ENCODE peak calls at places on chromosome 13, in eight cellular contexts. G is activated T-helper 2 cell treated with anti-CD3 and anti-CD28 coated beads, Interferon-gamma antibody, Interleukin-2, Interleukin-4, amounts not matched to agents 10 μg/mL and 5 μg/mL and 100 μg/mL, durations not matched to agents 14 hours and 24 hours and 36 hours; B is dermis microvascular lymphatic vessel endothelial cell; K is RPMI7951; R is IMR-90; I is stimulated activated CD8-positive, alpha-beta memory T cell treated with anti-CD3 and anti-CD28 coated beads, Interleukin-7, amount 100 ng/mL, for 4 hours; T is HTR-8/SVneo; A is H1. S is an unnamed sample.

GRCh38 chr13:29922281-29922821 is 71.9 kb upstream of the UBL3 start:
- DNase-seq in A (no peak), R (peak), I (no peak), B (no peak), T (no peak), K (peak), G (no peak), S (no peak)

GRCh38 chr13:26585136-26585535 is 27.7 kb downstream of the WASF3 start:
- DNase-seq in A (no peak), T (no peak), K (no peak), B (no peak), R (peak), G (no peak), I (no peak), S (no peak)

GRCh38 chr13:49620170-49620621 is 8.1 kb upstream of the ARL11 start:
- DNase-seq in A (no peak), R (no peak), B (no peak), G (no peak), I (no peak), K (peak), T (no peak), S (no peak)

GRCh38 chr13:91369432-91369831 is 21.9 kb downstream of the MIR17HG start:
- DNase-seq in T (no peak), I (no peak), A (no peak), K (peak), G (no peak), B (no peak), R (peak), S (no peak)

GRCh38 chr13:72643339-72643989 is 84.0 kb downstream of the MZT1 start:
- DNase-seq in B (peak), T (no peak), G (peak), R (peak), K (peak), I (no peak), A (peak), S (peak)

GRCh38 chr13:31172535-31172934 is 10.8 kb upstream of the HSPH1 start:
- DNase-seq in T (peak), R (peak), A (no peak), I (no peak), K (peak), G (no peak), B (peak), S (no peak)

GRCh38 chr13:44797685-44798084 is 191.6 kb downstream of the NUFIP1 start:
- DNase-seq in R (no peak), A (no peak), K (no peak), T (no peak), G (no peak), B (no peak), I (no peak), S (no peak)

GRCh38 chr13:110826861-110827672 is 87.8 kb downstream of the ANKRD10 start:
- DNase-seq in G (no peak), A (no peak), R (no peak), K (no peak), B (no peak), T (no peak), I (no peak), S (no peak)

GRCh38 chr13:32722340-32722739 is 136.1 kb downstream of the PDS5B start:
- DNase-seq in T (no peak), R (no peak), I (no peak), B (no peak), K (no peak), A (no peak), G (no peak), S (no peak)

GRCh38 chr13:66888698-66889097 is 341.4 kb downstream of the PCDH9 start:
- DNase-seq in I (no peak), R (peak), A (no peak), T (no peak), G (no peak), K (no peak), B (no peak), S (no peak)

GRCh38 chr13:111575276-111575675 is 254.8 kb downstream of the TEX29 start:
- DNase-seq in A (no peak), T (no peak), G (no peak), R (no peak), K (no peak), I (no peak), B (no peak), S (no peak)

GRCh38 chr13:75482070-75482819 is at the start of gene TBC1D4:
- DNase-seq in B (peak), K (peak), R (peak), G (peak), I (peak), T (peak), A (no peak), S (peak)

GRCh38 chr13:51838235-51838846 is 6.6 kb downstream of the TMEM272 start:
- DNase-seq in A (no peak), T (no peak), B (no peak), K (peak), R (peak), G (no peak), I (no peak), S (no peak)

GRCh38 chr13:59230484-59231264 is 933.1 kb downstream of the DIAPH3 start:
- DNase-seq in A (no peak), K (no peak), R (no peak), I (no peak), T (no peak), B (no peak), G (no peak), S (no peak)

GRCh38 chr13:20428666-20429644 is 96.7 kb downstream of the CRYL1 start:
- DNase-seq in R (peak), K (peak), G (no peak), B (no peak), A (no peak), I (no peak), T (no peak), S (no peak)

GRCh38 chr13:41231786-41232185 is 31.6 kb downstream of the MTRF1 start:
- DNase-seq in R (peak), A (no peak), I (no peak), T (no peak), G (no peak), K (peak), B (no peak), S (no peak)

GRCh38 chr13:27481766-27482165 is 31.4 kb upstream of the MTIF3 start:
- DNase-seq in K (peak), A (peak), T (peak), B (no peak), I (no peak), G (peak), R (peak), S (no peak)

GRCh38 chr13:111247552-111247951 is 72.9 kb upstream of the TEX29 start:
- DNase-seq in T (no peak), B (no peak), K (no peak), A (peak), R (no peak), I (no peak), G (no peak), S (no peak)

GRCh38 chr13:50740052-50740741 is 103.3 kb downstream of the DLEU7 start:
- DNase-seq in K (no peak), T (no peak), B (no peak), I (no peak), G (no peak), A (no peak), R (no peak), S (no peak)

GRCh38 chr13:79811170-79811569 is 330.2 kb downstream of the NDFIP2 start:
- DNase-seq in R (no peak), A (no peak), B (no peak), I (no peak), T (no peak), G (no peak), K (no peak), S (no peak)

GRCh38 chr13:61138857-61139256 is 276.8 kb downstream of the PCDH20 start:
- DNase-seq in A (no peak), I (no peak), T (no peak), K (no peak), R (no peak), B (no peak), G (no peak), S (no peak)

GRCh38 chr13:71968025-71968424 is 101.0 kb upstream of the DACH1 start:
- DNase-seq in G (no peak), R (no peak), K (no peak), I (no peak), A (no peak), B (no peak), T (no peak), S (no peak)

GRCh38 chr13:67829641-67830040 is 599.5 kb upstream of the PCDH9 start:
- DNase-seq in T (no peak), I (no peak), K (no peak), B (no peak), G (no peak), A (no peak), R (no peak), S (no peak)

GRCh38 chr13:49711218-49711863 is 20.1 kb upstream of the EBPL start:
- DNase-seq in K (peak), R (peak), T (no peak), G (no peak), A (no peak), I (no peak), B (no peak), S (no peak)

GRCh38 chr13:110680852-110681251 is 25.1 kb downstream of the CARS2 start:
- DNase-seq in K (peak), I (no peak), A (peak), T (no peak), B (no peak), R (no peak), G (no peak), S (no peak)

GRCh38 chr13:113458218-113459065 is 5.2 kb upstream of the ADPRHL1 start:
- DNase-seq in A (no peak), G (no peak), I (no peak), B (no peak), T (peak), K (no peak), R (peak), S (no peak)

GRCh38 chr13:20679879-20680278 is 23.6 kb upstream of the IL17D start:
- DNase-seq in K (no peak), G (no peak), T (no peak), I (no peak), R (no peak), B (no peak), A (no peak), S (no peak)

GRCh38 chr13:80547885-80548284 is 207.0 kb upstream of the SPRY2 start:
- DNase-seq in B (no peak), T (no peak), I (no peak), K (no peak), A (no peak), R (no peak), G (no peak), S (no peak)

GRCh38 chr13:41520699-41521630 is 63.6 kb downstream of the RGCC start:
- DNase-seq in R (no peak), B (no peak), T (no peak), I (no peak), A (no peak), G (no peak), K (peak), S (no peak)

GRCh38 chr13:29958476-29958875 is 108.1 kb upstream of the UBL3 start:
- DNase-seq in R (no peak), A (no peak), G (no peak), T (no peak), K (no peak), B (no peak), I (no peak), S (no peak)

GRCh38 chr13:80084086-80084676 is 256.7 kb downstream of the SPRY2 start:
- DNase-seq in T (peak), G (no peak), B (peak), R (peak), I (no peak), K (peak), A (no peak), S (no peak)

GRCh38 chr13:30466358-30466714 is 600 bp upstream of the HMGB1 start:
- DNase-seq in K (peak), G (no peak), B (no peak), R (peak), T (no peak), A (no peak), I (no peak), S (peak)

S was measured in NK-92 treated with Interleukin-12 subunit alpha and Interleukin-12 subunit beta, amount 100 ng/mL, for 24 hours.